ENCODE peak calls at places on chromosomes 13 and 19, in five cellular contexts. One of them, this sample, is unnamed.

GRCh38 chr19:35009424-35010415 is 9.6 kb downstream of the GRAMD1A start:
- DNase-seq in fibroblast of mammary gland: no peak
- DNase-seq in BE2C: no peak
- DNase-seq in kidney epithelial cell: no peak
- DNase-seq in endothelial cell of umbilical vein: no peak
- DNase-seq in this sample: no peak

GRCh38 chr13:51397262-51397933 is 55.4 kb downstream of the INTS6 start:
- DNase-seq in endothelial cell of umbilical vein: no peak
- DNase-seq in BE2C: no peak
- DNase-seq in kidney epithelial cell: no peak
- DNase-seq in fibroblast of mammary gland: peak; percentile 73
- DNase-seq in this sample: peak; percentile 80

GRCh38 chr13:109427148-109427547 is 359.2 kb downstream of the IRS2 start:
- DNase-seq in BE2C: no peak
- DNase-seq in kidney epithelial cell: no peak
- DNase-seq in endothelial cell of umbilical vein: no peak
- DNase-seq in fibroblast of mammary gland: peak; percentile 70
- DNase-seq in this sample: no peak

GRCh38 chr19:31283701-31284100 is 65.5 kb downstream of the TSHZ3 start:
- DNase-seq in endothelial cell of umbilical vein: no peak
- DNase-seq in fibroblast of mammary gland: no peak
- DNase-seq in BE2C: no peak
- DNase-seq in kidney epithelial cell: no peak
- DNase-seq in this sample: no peak

GRCh38 chr13:94079876-94080275 is 399.6 kb downstream of the DCT start:
- DNase-seq in BE2C: no peak
- DNase-seq in fibroblast of mammary gland: peak; percentile 92
- DNase-seq in kidney epithelial cell: no peak
- DNase-seq in endothelial cell of umbilical vein: no peak
- DNase-seq in this sample: peak; percentile 58

GRCh38 chr13:67620665-67621064 is 390.5 kb upstream of the PCDH9 start:
- DNase-seq in kidney epithelial cell: no peak
- DNase-seq in BE2C: no peak
- DNase-seq in endothelial cell of umbilical vein: no peak
- DNase-seq in fibroblast of mammary gland: peak; percentile 38
- DNase-seq in this sample: no peak

GRCh38 chr19:4361152-4362037 is 18.0 kb downstream of the MPND start:
- DNase-seq in BE2C: no peak
- DNase-seq in fibroblast of mammary gland: no peak
- DNase-seq in endothelial cell of umbilical vein: no peak
- DNase-seq in kidney epithelial cell: no peak
- DNase-seq in this sample: no peak

GRCh38 chr13:29540334-29540733 is 55.2 kb downstream of the SLC7A1 start:
- DNase-seq in kidney epithelial cell: no peak
- DNase-seq in endothelial cell of umbilical vein: no peak
- DNase-seq in fibroblast of mammary gland: no peak
- DNase-seq in BE2C: no peak
- DNase-seq in this sample: no peak

GRCh38 chr19:2982556-2982955 is 5.2 kb downstream of the TLE6 start:
- DNase-seq in endothelial cell of umbilical vein: no peak
- DNase-seq in kidney epithelial cell: no peak
- DNase-seq in fibroblast of mammary gland: no peak
- DNase-seq in BE2C: no peak
- DNase-seq in this sample: no peak
- H3K4me3 ChIP-seq in endothelial cell of umbilical vein: no peak overlapping the region
- H3K4me3 ChIP-seq in kidney epithelial cell: no peak overlapping the region
- H3K4me3 ChIP-seq in fibroblast of mammary gland: no peak overlapping the region
- H3K4me3 ChIP-seq in BE2C: peak overlapping the region; percentile 6
- H3K4me3 ChIP-seq in this sample: no peak overlapping the region

DNA sequence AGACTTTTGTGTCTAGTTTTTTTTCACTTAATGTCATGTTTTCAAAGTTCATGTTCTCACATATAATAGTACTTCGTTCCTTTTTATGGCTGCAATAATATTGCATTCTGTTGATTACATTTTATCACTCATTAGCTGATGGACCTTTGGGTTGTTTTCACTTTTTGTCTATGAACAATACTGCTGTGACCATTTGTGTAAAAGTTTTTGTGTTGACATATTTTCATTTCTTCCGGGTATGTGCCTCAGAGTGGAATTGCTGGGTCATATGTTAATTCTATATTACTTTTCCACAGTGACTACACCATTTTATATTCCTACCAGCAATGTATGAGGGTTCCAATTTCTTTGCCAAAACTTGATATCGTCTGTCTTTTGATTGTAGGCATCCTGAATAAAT is 85.8 kb upstream of the MLNR start:
- DNase-seq in endothelial cell of umbilical vein: no peak
- DNase-seq in fibroblast of mammary gland: no peak
- DNase-seq in BE2C: no peak
- DNase-seq in kidney epithelial cell: no peak
- DNase-seq in this sample: no peak
- TF ChIP-seq CTCF in endothelial cell of umbilical vein: no peak
- TF ChIP-seq CTCF in fibroblast of mammary gland: no peak
- TF ChIP-seq CTCF in BE2C: no peak
- TF ChIP-seq CTCF in kidney epithelial cell: no peak
- TF ChIP-seq CTCF in this sample: no peak

GRCh38 chr19:20660473-20660872 is 898 bp downstream of the ZNF626 start:
- DNase-seq in endothelial cell of umbilical vein: peak; percentile 20
- DNase-seq in fibroblast of mammary gland: no peak
- DNase-seq in kidney epithelial cell: no peak
- DNase-seq in BE2C: no peak
- DNase-seq in this sample: no peak
- H3K4me3 ChIP-seq in endothelial cell of umbilical vein: peak overlapping the region; percentile 83
- H3K4me3 ChIP-seq in fibroblast of mammary gland: peak overlapping the region; percentile 88
- H3K4me3 ChIP-seq in kidney epithelial cell: peak overlapping the region; percentile 72
- H3K4me3 ChIP-seq in BE2C: peak overlapping the region; percentile 69
- H3K4me3 ChIP-seq in this sample: peak overlapping the region; percentile 83

GRCh38 chr13:107144432-107144831 is 576.5 kb upstream of the ARGLU1 start:
- DNase-seq in fibroblast of mammary gland: peak; percentile 5
- DNase-seq in kidney epithelial cell: no peak
- DNase-seq in endothelial cell of umbilical vein: peak; percentile 60
- DNase-seq in BE2C: no peak
- DNase-seq in this sample: no peak
- TF ChIP-seq CTCF in fibroblast of mammary gland: no peak
- TF ChIP-seq CTCF in kidney epithelial cell: peak; percentile 22
- TF ChIP-seq CTCF in endothelial cell of umbilical vein: peak; percentile 5
- TF ChIP-seq CTCF in BE2C: peak; percentile 30
- TF ChIP-seq CTCF in this sample: no peak

GRCh38 chr19:50636317-50637085 is 3.2 kb downstream of the SYT3 start:
- DNase-seq in endothelial cell of umbilical vein: no peak
- DNase-seq in kidney epithelial cell: no peak
- DNase-seq in BE2C: no peak
- DNase-seq in fibroblast of mammary gland: no peak
- DNase-seq in this sample: no peak

GRCh38 chr19:50638576-50638975 is 1.1 kb downstream of the SYT3 start:
- DNase-seq in kidney epithelial cell: no peak
- DNase-seq in BE2C: no peak
- DNase-seq in endothelial cell of umbilical vein: no peak
- DNase-seq in fibroblast of mammary gland: no peak
- DNase-seq in this sample: no peak

GRCh38 chr19:50640368-50640767 is 687 bp upstream of the SYT3 start:
- DNase-seq in endothelial cell of umbilical vein: no peak
- DNase-seq in kidney epithelial cell: no peak
- DNase-seq in BE2C: no peak
- DNase-seq in fibroblast of mammary gland: no peak
- DNase-seq in this sample: no peak

GRCh38 chr19:50644315-50644915 is 4.7 kb upstream of the SYT3 start:
- DNase-seq in kidney epithelial cell: no peak
- DNase-seq in fibroblast of mammary gland: no peak
- DNase-seq in endothelial cell of umbilical vein: no peak
- DNase-seq in BE2C: no peak
- DNase-seq in this sample: no peak

GRCh38 chr19:50639121-50640112 is at the start of gene SYT3:
- DNase-seq in endothelial cell of umbilical vein: no peak
- DNase-seq in kidney epithelial cell: no peak
- DNase-seq in BE2C: peak; percentile 79
- DNase-seq in fibroblast of mammary gland: peak; percentile 16
- DNase-seq in this sample: peak; percentile 18
- H3K4me3 ChIP-seq in endothelial cell of umbilical vein: peak within 1 kb of the TSS; percentile 45
- H3K4me3 ChIP-seq in kidney epithelial cell: peak within 1 kb of the TSS; percentile 49
- H3K4me3 ChIP-seq in BE2C: peak within 1 kb of the TSS; percentile 76
- H3K4me3 ChIP-seq in fibroblast of mammary gland: peak within 1 kb of the TSS; percentile 29
- H3K4me3 ChIP-seq in this sample: peak within 1 kb of the TSS; percentile 48

GRCh38 chr19:17074628-17075034 is 621 bp downstream of the HAUS8 start:
- DNase-seq in fibroblast of mammary gland: no peak
- DNase-seq in kidney epithelial cell: no peak
- DNase-seq in endothelial cell of umbilical vein: no peak
- DNase-seq in BE2C: no peak
- DNase-seq in this sample: no peak

GRCh38 chr19:17075035-17075859 is at the start of the genes HAUS8 and MYO9B:
- DNase-seq in BE2C: peak; percentile 100
- DNase-seq in kidney epithelial cell: peak; percentile 92
- DNase-seq in endothelial cell of umbilical vein: peak; percentile 99
- DNase-seq in fibroblast of mammary gland: peak; percentile 99
- DNase-seq in this sample: peak; percentile 99

GRCh38 chr19:17077447-17078028 is 2.0 kb downstream of the MYO9B start:
- DNase-seq in fibroblast of mammary gland: no peak
- DNase-seq in kidney epithelial cell: no peak
- DNase-seq in endothelial cell of umbilical vein: no peak
- DNase-seq in BE2C: no peak
- DNase-seq in this sample: no peak

GRCh38 chr19:17076539-17076919 is 952 bp downstream of the MYO9B start:
- DNase-seq in kidney epithelial cell: no peak
- DNase-seq in fibroblast of mammary gland: peak; percentile 17
- DNase-seq in endothelial cell of umbilical vein: peak; percentile 19
- DNase-seq in BE2C: no peak
- DNase-seq in this sample: no peak

DNA sequence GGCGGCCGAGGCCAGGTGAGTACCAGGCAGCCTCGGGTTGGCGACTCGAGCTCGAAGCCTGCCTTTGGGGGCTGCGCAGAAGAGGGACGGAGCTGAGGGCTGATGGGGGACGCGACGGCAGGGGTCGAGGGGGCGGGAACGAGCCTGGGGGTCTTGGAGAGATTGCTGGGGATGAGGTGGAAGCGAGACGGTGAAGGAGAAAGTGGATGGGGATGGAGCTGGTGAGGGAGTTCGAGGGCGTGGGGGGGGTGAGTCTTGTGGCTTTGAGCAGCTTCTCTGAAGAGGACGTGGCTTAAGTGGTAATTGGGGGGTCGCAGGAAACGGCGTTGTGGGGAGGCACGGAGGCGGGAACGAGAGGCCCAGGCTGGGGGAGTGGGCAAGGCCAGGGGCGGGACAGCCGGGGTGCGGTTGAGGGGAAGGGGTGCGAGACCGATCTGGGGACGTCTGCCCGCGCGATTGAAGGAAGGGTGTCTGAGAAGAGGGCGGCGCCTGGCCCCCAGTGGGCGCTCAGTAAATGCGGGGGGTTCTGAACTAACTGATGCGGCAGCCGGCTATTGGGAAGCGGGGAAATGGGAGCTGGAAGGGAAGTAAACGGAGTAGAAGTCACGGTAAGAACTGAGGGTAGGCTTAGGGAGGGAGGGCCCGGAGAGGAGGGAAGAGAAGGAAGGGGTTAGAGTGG is 422 bp downstream of the MYO9B start:
- DNase-seq in fibroblast of mammary gland: peak; percentile 14
- DNase-seq in BE2C: peak; percentile 29
- DNase-seq in endothelial cell of umbilical vein: peak; percentile 51
- DNase-seq in kidney epithelial cell: no peak
- DNase-seq in this sample: no peak
- TF ChIP-seq CTCF in fibroblast of mammary gland: no peak
- TF ChIP-seq CTCF in BE2C: no peak
- TF ChIP-seq CTCF in endothelial cell of umbilical vein: no peak
- TF ChIP-seq CTCF in kidney epithelial cell: no peak
- TF ChIP-seq CTCF in this sample: no peak

DNA sequence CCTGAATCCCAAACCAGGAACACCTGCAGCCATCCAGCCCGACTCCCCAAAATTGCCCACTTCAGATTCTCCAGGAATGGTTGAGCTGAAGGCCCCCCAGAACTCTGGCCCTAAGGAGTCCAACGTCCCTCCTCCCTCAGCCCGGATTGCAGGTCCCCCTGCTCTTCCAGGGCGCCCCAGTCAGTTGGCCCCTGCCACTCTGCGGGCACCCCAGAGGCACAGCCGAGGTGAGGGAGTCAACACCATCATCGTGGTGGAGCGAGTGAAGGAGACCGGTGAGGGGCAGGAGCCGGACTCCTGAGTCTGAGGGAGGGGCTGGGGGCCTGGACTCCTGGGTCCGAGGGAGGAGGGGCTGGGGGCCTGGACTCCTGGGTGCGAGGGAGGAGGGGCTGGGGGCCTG is 2.2 kb downstream of the GFY start:
- DNase-seq in fibroblast of mammary gland: no peak
- DNase-seq in endothelial cell of umbilical vein: no peak
- DNase-seq in BE2C: no peak
- DNase-seq in kidney epithelial cell: no peak
- DNase-seq in this sample: no peak
- H3K4me3 ChIP-seq in fibroblast of mammary gland: no peak overlapping the region
- H3K4me3 ChIP-seq in endothelial cell of umbilical vein: no peak overlapping the region
- H3K4me3 ChIP-seq in BE2C: no peak overlapping the region
- H3K4me3 ChIP-seq in kidney epithelial cell: no peak overlapping the region
- H3K4me3 ChIP-seq in this sample: no peak overlapping the region

GRCh38 chr19:13096968-13097330 is 5.7 kb downstream of the LYL1 start:
- DNase-seq in endothelial cell of umbilical vein: no peak
- DNase-seq in kidney epithelial cell: no peak
- DNase-seq in fibroblast of mammary gland: no peak
- DNase-seq in BE2C: no peak
- DNase-seq in this sample: no peak

GRCh38 chr19:13095393-13095784 is 7.3 kb downstream of the LYL1 start:
- DNase-seq in kidney epithelial cell: no peak
- DNase-seq in BE2C: no peak
- DNase-seq in endothelial cell of umbilical vein: no peak
- DNase-seq in fibroblast of mammary gland: no peak
- DNase-seq in this sample: no peak

GRCh38 chr19:13097331-13098258 is 5.1 kb downstream of the LYL1 start:
- DNase-seq in BE2C: no peak
- DNase-seq in fibroblast of mammary gland: no peak
- DNase-seq in endothelial cell of umbilical vein: peak; percentile 52
- DNase-seq in kidney epithelial cell: no peak
- DNase-seq in this sample: no peak

GRCh38 chr19:13094771-13095392 is 7.8 kb downstream of the LYL1 start:
- DNase-seq in fibroblast of mammary gland: no peak
- DNase-seq in endothelial cell of umbilical vein: peak; percentile 22
- DNase-seq in kidney epithelial cell: no peak
- DNase-seq in BE2C: peak; percentile 49
- DNase-seq in this sample: no peak

GRCh38 chr19:13095934-13096890 is 6.4 kb downstream of the LYL1 start:
- DNase-seq in fibroblast of mammary gland: no peak
- DNase-seq in endothelial cell of umbilical vein: peak; percentile 45
- DNase-seq in BE2C: peak; percentile 68
- DNase-seq in kidney epithelial cell: no peak
- DNase-seq in this sample: no peak
- TF ChIP-seq CTCF in fibroblast of mammary gland: no peak
- TF ChIP-seq CTCF in endothelial cell of umbilical vein: no peak
- TF ChIP-seq CTCF in BE2C: peak; percentile 34
- TF ChIP-seq CTCF in kidney epithelial cell: peak; percentile 18
- TF ChIP-seq CTCF in this sample: no peak

GRCh38 chr13:61415749-61416148 is at the start of gene PCDH20:
- DNase-seq in kidney epithelial cell: no peak
- DNase-seq in BE2C: no peak
- DNase-seq in fibroblast of mammary gland: no peak
- DNase-seq in endothelial cell of umbilical vein: no peak
- DNase-seq in this sample: no peak
- H3K4me3 ChIP-seq in kidney epithelial cell: peak within 1 kb of the TSS; percentile 48
- H3K4me3 ChIP-seq in BE2C: peak within 1 kb of the TSS; percentile 72
- H3K4me3 ChIP-seq in fibroblast of mammary gland: no peak within 1 kb of the TSS
- H3K4me3 ChIP-seq in endothelial cell of umbilical vein: no peak within 1 kb of the TSS
- H3K4me3 ChIP-seq in this sample: no peak within 1 kb of the TSS

GRCh38 chr19:18771328-18772242 is 19.5 kb downstream of the COMP start:
- DNase-seq in BE2C: peak; percentile 85
- DNase-seq in kidney epithelial cell: no peak
- DNase-seq in endothelial cell of umbilical vein: no peak
- DNase-seq in fibroblast of mammary gland: no peak
- DNase-seq in this sample: no peak
- TF ChIP-seq CTCF in BE2C: peak; percentile 82
- TF ChIP-seq CTCF in kidney epithelial cell: peak; percentile 43
- TF ChIP-seq CTCF in endothelial cell of umbilical vein: peak; percentile 13
- TF ChIP-seq CTCF in fibroblast of mammary gland: peak; percentile 11
- TF ChIP-seq CTCF in this sample: no peak